ENCODE peak calls at places on chromosomes 4 and X, in six cellular contexts. E is MCF 10A; Y is endothelial cell; I is thoracic aorta; F is CD4-positive, alpha-beta memory T cell; C is NCI-H1092. A is an unnamed sample.

GRCh38 chr4:126271266-126271665 is 956.5 kb downstream of the FAT4 start:
- DNase-seq in E (no peak), Y (no peak), I (no peak), F (no peak), C (no peak), A (no peak)

GRCh38 chr4:112361181-112361791 is 64.1 kb downstream of the ALPK1 start:
- DNase-seq in E (peak; percentile 73), Y (no peak), I (no peak), F (no peak), C (no peak), A (peak; percentile 1)

GRCh38 chr4:19693949-19694597 is 557.6 kb upstream of the SLIT2 start:
- DNase-seq in E (no peak), Y (peak; percentile 34), I (no peak), F (no peak), C (no peak), A (no peak)

GRCh38 chrX:119503484-119503861 is 35.2 kb downstream of the SLC25A5 start:
- DNase-seq in E (peak; percentile 87), Y (no peak), I (peak; percentile 25), F (no peak), C (no peak), A (peak; percentile 43)

GRCh38 chrX:3142259-3143042 is 101.2 kb downstream of the ARSF start:
- DNase-seq in E (no peak), Y (no peak), I (no peak), F (no peak), C (no peak), A (no peak)

GRCh38 chr4:2689825-2690700 is 66.1 kb downstream of the TNIP2 start:
- DNase-seq in E (no peak), Y (no peak), I (no peak), F (no peak), C (no peak), A (no peak)

GRCh38 chr4:2085496-2085901 is 26.4 kb downstream of the NAT8L start:
- DNase-seq in E (no peak), Y (no peak), I (no peak), F (no peak), C (no peak), A (no peak)

GRCh38 chrX:8743126-8743732 is 11.3 kb upstream of the ANOS1 start:
- DNase-seq in E (peak; percentile 72), Y (peak; percentile 71), I (no peak), F (peak; percentile 54), C (no peak), A (no peak)

GRCh38 chrX:153662266-153662665 is 11.3 kb downstream of the PNCK start:
- DNase-seq in E (peak; percentile 38), Y (peak; percentile 54), I (no peak), F (peak; percentile 56), C (no peak), A (no peak)

GRCh38 chrX:17182317-17182716 is 192.7 kb upstream of the NHS start:
- DNase-seq in E (no peak), Y (no peak), I (no peak), F (no peak), C (no peak), A (no peak)

GRCh38 chr4:110515676-110516075 is 39.7 kb downstream of the ENPEP start:
- DNase-seq in E (peak; percentile 47), Y (no peak), I (no peak), F (peak; percentile 2), C (no peak), A (no peak)

GRCh38 chrX:54306379-54306778 is 51.5 kb downstream of the WNK3 start:
- DNase-seq in E (no peak), Y (no peak), I (no peak), F (no peak), C (no peak), A (no peak)

GRCh38 chrX:123740006-123740405 is 7.2 kb upstream of the THOC2 start:
- DNase-seq in E (no peak), Y (no peak), I (no peak), F (no peak), C (no peak), A (no peak)

GRCh38 chr4:6333301-6334202 is 63.9 kb downstream of the WFS1 start:
- DNase-seq in E (peak; percentile 42), Y (no peak), I (no peak), F (no peak), C (no peak), A (no peak)

GRCh38 chr4:155679343-155679742 is 12.7 kb downstream of the GUCY1A1 start:
- DNase-seq in E (peak; percentile 62), Y (no peak), I (no peak), F (no peak), C (no peak), A (no peak)

GRCh38 chr4:94532016-94532789 is 80.5 kb downstream of the PDLIM5 start:
- DNase-seq in E (peak; percentile 89), Y (no peak), I (no peak), F (no peak), C (no peak), A (no peak)

GRCh38 chr4:79964715-79965345 is 108.2 kb downstream of the ANTXR2 start:
- DNase-seq in E (no peak), Y (peak; percentile 53), I (no peak), F (no peak), C (no peak), A (no peak)

GRCh38 chr4:991451-992296 is 1.5 kb downstream of the SLC26A1 start:
- DNase-seq in E (no peak), Y (no peak), I (no peak), F (no peak), C (no peak), A (no peak)

A was measured in NCI-H2029.